ENCODE peak calls at places on chromosomes 16 and 17, in eight cellular contexts. E, Z, Q, R, U, T, S and M are unnamed samples.

GRCh38 chr17:36679815-36680467 is 78.6 kb downstream of the MRM1 start:
- DNase-seq in T (no peak), Z (no peak), U (no peak), Q (no peak), E (no peak), R (no peak), S (no peak), M (no peak)

GRCh38 chr16:47395733-47396503 is 64.9 kb downstream of the ITFG1 start:
- DNase-seq in Z (no peak), U (no peak), S (no peak), Q (no peak), E (no peak), R (no peak), T (no peak), M (no peak)

GRCh38 chr17:80303824-80304223 is 43.2 kb downstream of the RNF213 start:
- DNase-seq in U (no peak), R (no peak), T (no peak), Z (no peak), E (no peak), S (no peak), Q (no peak), M (no peak)

GRCh38 chr16:84358601-84359295 is 9.6 kb upstream of the ATP2C2 start:
- DNase-seq in R (no peak), S (no peak), T (no peak), U (no peak), Q (no peak), Z (no peak), E (no peak), M (no peak)

GRCh38 chr16:28192811-28193529 is 18.8 kb downstream of the XPO6 start:
- DNase-seq in Q (no peak), R (no peak), Z (no peak), T (no peak), S (no peak), E (no peak), U (no peak), M (no peak)

GRCh38 chr16:84810518-84811273 is 9.1 kb upstream of the CRISPLD2 start:
- DNase-seq in R (peak), E (no peak), U (no peak), T (peak), Q (no peak), Z (no peak), S (peak), M (peak)

GRCh38 chr17:19322861-19323260 is 39.7 kb downstream of the B9D1 start:
- DNase-seq in Q (no peak), R (no peak), Z (no peak), T (no peak), S (no peak), U (no peak), E (no peak), M (no peak)

GRCh38 chr17:11389583-11389982 is 148.6 kb downstream of the SHISA6 start:
- DNase-seq in Z (no peak), E (no peak), U (no peak), R (no peak), Q (no peak), S (no peak), T (no peak), M (no peak)

GRCh38 chr16:80323187-80323807 is 217.5 kb upstream of the DYNLRB2 start:
- DNase-seq in Z (peak), E (no peak), S (no peak), U (no peak), R (no peak), T (no peak), Q (no peak), M (no peak)

GRCh38 chr16:16008666-16009065 is 59.2 kb downstream of the ABCC1 start:
- DNase-seq in E (no peak), R (no peak), Q (no peak), U (no peak), T (no peak), Z (no peak), S (no peak), M (no peak)

GRCh38 chr17:63495471-63495870 is 18.6 kb downstream of the ACE start:
- DNase-seq in U (no peak), R (no peak), T (no peak), E (no peak), S (no peak), Z (no peak), Q (no peak), M (no peak)